ENCODE peak calls at places on chromosomes 13 and 19, in four cellular contexts. F is fibroblast of lung, D is gastrocnemius medialis, W is GM23338. O is an unnamed sample. For H3K36me3 and H3K4me1, the result is how much of the 10 kb centered on the place peaks cover.

GRCh38 chr13:109010912-109011311 is 381.5 kb downstream of the MYO16 start:
- DNase-seq in F (no peak), D (no peak), W (peak), O (no peak)

GRCh38 chr19:35353635-35354034 is 4.6 kb upstream of the FFAR3 start:
- DNase-seq in F (no peak), D (no peak), W (no peak), O (no peak)

GRCh38 chr13:66803759-66804456 is 426.2 kb downstream of the PCDH9 start:
- DNase-seq in F (no peak), D (no peak), W (no peak), O (no peak)

GRCh38 chr19:18280247-18281081 is 958 bp downstream of the JUND start:
- DNase-seq in F (peak), D (peak), W (peak), O (peak)

GRCh38 chr13:48653074-48654054 is at the start of gene CYSLTR2:
- DNase-seq in F (peak), D (no peak), W (peak), O (peak)

GRCh38 chr19:8251025-8251472 is 41.9 kb downstream of the CERS4 start:
- DNase-seq in F (peak), D (peak), W (no peak), O (peak)

GRCh38 chr19:37309834-37310575 is 60.9 kb upstream of the ZNF527 start:
- DNase-seq in F (no peak), D (no peak), W (peak), O (no peak)

GRCh38 chr19:56015756-56016155 is 29.2 kb downstream of the NLRP5 start:
- DNase-seq in F (no peak), D (no peak), W (peak), O (no peak)

GRCh38 chr19:48608798-48609263 is 2.3 kb downstream of the SPACA4 start:
- DNase-seq in F (peak), D (no peak), W (peak), O (no peak)

GRCh38 chr19:11708457-11708856 is 30.3 kb downstream of the ZNF823 start:
- DNase-seq in F (no peak), D (no peak), W (no peak), O (no peak)

GRCh38 chr19:16225279-16226183 is 27.8 kb downstream of the AP1M1 start:
- DNase-seq in F (no peak), D (no peak), W (no peak), O (no peak)
- H3K36me3 ChIP-seq in F (under half), D (half or more), W (under half), O (half or more)

DNA sequence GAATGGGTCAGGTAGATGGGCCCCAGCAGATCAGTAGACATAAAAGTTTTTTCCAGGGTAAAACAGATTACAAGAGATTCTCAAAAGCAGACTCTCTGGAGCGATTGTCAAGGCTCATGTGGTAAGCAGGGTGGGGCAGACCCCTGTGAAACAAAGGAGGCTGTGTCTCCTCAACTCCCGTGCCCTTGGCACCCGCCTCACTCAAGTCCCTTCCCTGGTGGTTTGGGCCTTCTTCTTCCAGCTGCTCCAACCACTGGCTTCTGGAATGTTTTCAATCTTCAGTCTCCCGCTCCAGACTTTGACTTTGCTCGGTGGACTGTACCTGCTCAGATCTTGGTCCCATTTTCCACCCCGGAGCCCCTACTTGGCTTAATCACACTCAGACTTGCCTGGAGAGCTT is 74.8 kb upstream of the STK24 start:
- DNase-seq in F (no peak), D (no peak), W (no peak), O (no peak)
- H3K4me1 ChIP-seq in F (under half), D (under half), W (under half), O (under half)

GRCh38 chr13:50592412-50593145 is 250.9 kb downstream of the DLEU7 start:
- DNase-seq in F (peak), D (no peak), W (no peak), O (no peak)

GRCh38 chr13:50596776-50597203 is 246.7 kb downstream of the DLEU7 start:
- DNase-seq in F (no peak), D (no peak), W (no peak), O (no peak)

GRCh38 chr13:50593228-50593627 is 250.3 kb downstream of the DLEU7 start:
- DNase-seq in F (peak), D (no peak), W (no peak), O (no peak)

GRCh38 chr13:50596103-50596502 is 247.4 kb downstream of the DLEU7 start:
- DNase-seq in F (no peak), D (no peak), W (no peak), O (no peak)

GRCh38 chr13:50594276-50594970 is 249.1 kb downstream of the DLEU7 start:
- DNase-seq in F (no peak), D (no peak), W (peak), O (no peak)
- TF ChIP-seq CTCF in F (no peak), D (no peak), W (no peak), O (no peak)

DNA sequence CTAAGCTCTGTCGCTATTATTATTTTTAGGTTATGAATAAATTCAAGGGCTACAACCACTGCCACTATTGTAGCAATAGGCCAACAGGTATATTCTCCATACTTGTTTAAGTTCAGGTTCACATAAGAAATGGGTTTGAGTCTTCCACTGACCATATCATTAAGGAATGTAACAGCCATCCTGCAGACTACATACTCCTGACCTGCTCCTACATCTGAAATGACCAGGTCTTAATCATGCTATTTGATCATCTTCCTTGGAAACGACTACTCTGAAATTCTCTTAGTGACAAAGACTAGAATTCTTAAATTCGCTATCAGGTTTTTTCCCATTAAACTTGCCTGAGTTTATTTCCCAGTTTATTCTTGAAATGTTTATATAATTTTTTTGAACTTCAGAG is 66.8 kb downstream of the IPO5 start:
- DNase-seq in F (peak), D (no peak), W (no peak), O (no peak)
- H3K36me3 ChIP-seq in F (under half), D (half or more), W (half or more), O (under half)

GRCh38 chr13:33218426-33218825 is 67.1 kb downstream of the STARD13 start:
- DNase-seq in F (no peak), D (no peak), W (no peak), O (no peak)
- H3K4me1 ChIP-seq in F (under half), D (under half), W (under half), O (half or more)